ENCODE peak calls at places on chromosomes 2 and 18, in ten cellular contexts. G, C, O, Y, T, A, U, R, W and J are unnamed samples.

GRCh38 chr2:127740665-127741287 is 39.5 kb downstream of the SFT2D3 start:
- DNase-seq in A (no peak), G (no peak), W (no peak), R (no peak), U (no peak), C (no peak), O (peak; percentile 10), Y (no peak), T (no peak), J (no peak)

GRCh38 chr2:78237704-78238103 is 715.5 kb upstream of the LRRTM4 start:
- DNase-seq in C (no peak), G (no peak), A (no peak), W (no peak), O (no peak), U (no peak), T (no peak), R (no peak), Y (no peak), J (no peak)

GRCh38 chr2:233867993-233868532 is at the start of gene MSL3B:
- DNase-seq in Y (peak; percentile 78), T (peak; percentile 81), A (peak; percentile 81), C (peak; percentile 61), G (peak; percentile 28), W (no peak), O (no peak), R (peak; percentile 31), U (peak; percentile 42), J (no peak)

GRCh38 chr2:90207454-90208058 is 1516.1 kb downstream of the RPIA start:
- DNase-seq in C (no peak), O (peak; percentile 86), W (no peak), T (no peak), A (no peak), G (no peak), Y (no peak), R (no peak), U (no peak), J (no peak)

GRCh38 chr2:24787532-24787931 is 5.7 kb downstream of the PTRHD1 start:
- DNase-seq in G (no peak), R (no peak), A (no peak), Y (no peak), O (no peak), C (no peak), W (no peak), T (no peak), U (no peak), J (no peak)

GRCh38 chr18:28588884-28589549 is 412.1 kb upstream of the CDH2 start:
- DNase-seq in C (no peak), Y (no peak), U (no peak), G (no peak), W (no peak), T (no peak), R (no peak), A (no peak), O (no peak), J (no peak)

GRCh38 chr2:179553382-179553781 is 288.8 kb upstream of the SESTD1 start:
- DNase-seq in T (no peak), W (no peak), U (no peak), A (no peak), O (no peak), G (no peak), R (no peak), Y (no peak), C (no peak), J (no peak)

GRCh38 chr2:64141711-64142405 is 2.4 kb downstream of the PELI1 start:
- DNase-seq in O (peak; percentile 64), A (no peak), G (no peak), U (no peak), T (peak; percentile 7), Y (no peak), W (no peak), R (no peak), C (no peak), J (no peak)

GRCh38 chr2:75954761-75955160 is 244.0 kb upstream of the GCFC2 start:
- DNase-seq in C (no peak), U (no peak), T (no peak), G (no peak), W (no peak), O (no peak), A (no peak), Y (no peak), R (no peak), J (no peak)

GRCh38 chr2:193743089-193743488 is 1548.4 kb upstream of the TMEFF2 start:
- DNase-seq in O (no peak), U (no peak), Y (no peak), A (no peak), R (no peak), C (no peak), T (no peak), W (no peak), G (no peak), J (no peak)

GRCh38 chr2:156576005-156576404 is 139.8 kb downstream of the GPD2 start:
- DNase-seq in U (no peak), W (no peak), A (no peak), C (no peak), T (no peak), G (no peak), R (no peak), Y (no peak), O (no peak), J (no peak)

GRCh38 chr2:109295070-109295780 is 166.2 kb downstream of the SH3RF3 start:
- DNase-seq in G (no peak), Y (no peak), A (no peak), O (no peak), W (no peak), U (no peak), T (no peak), C (no peak), R (no peak), J (no peak)

GRCh38 chr2:163778045-163778753 is 42.4 kb upstream of the FIGN start:
- DNase-seq in C (no peak), A (no peak), R (no peak), T (no peak), U (no peak), Y (peak; percentile 8), W (no peak), G (no peak), O (no peak), J (no peak)

GRCh38 chr2:101036562-101036961 is 34.5 kb downstream of the RPL31 start:
- DNase-seq in W (no peak), O (peak; percentile 14), G (no peak), U (no peak), C (no peak), R (no peak), A (no peak), T (no peak), Y (no peak), J (no peak)

DNA sequence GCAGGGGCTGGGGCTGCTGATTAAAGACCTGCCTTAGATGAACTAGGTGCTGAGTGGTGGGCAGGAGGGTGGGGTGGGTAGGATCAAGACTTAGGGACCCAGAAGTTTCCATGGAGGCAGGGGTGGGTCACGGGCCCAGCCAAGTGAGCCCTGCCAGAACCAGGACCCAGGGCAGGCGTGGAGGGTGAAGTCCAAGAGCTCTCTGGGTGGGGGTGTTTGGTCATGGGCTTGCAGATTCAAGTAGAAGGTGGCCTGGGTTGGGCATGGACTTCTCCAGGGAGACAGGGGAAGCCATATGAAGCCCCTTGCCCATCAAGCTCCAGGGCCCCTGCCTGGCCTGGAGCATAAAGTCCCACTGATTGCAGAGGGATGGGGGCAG is 168.8 kb downstream of the SMAD7 start:
- DNase-seq in T (no peak), G (no peak), W (no peak), R (no peak), O (no peak), Y (peak; percentile 31), U (no peak), A (no peak), C (no peak), J (no peak)
- H3K27ac ChIP-seq in T (no peak overlapping the region), G (peak overlapping the region; percentile 42), W (peak overlapping the region; percentile 79), R (peak overlapping the region; percentile 80), O (no peak overlapping the region), Y (peak overlapping the region; percentile 99), U (no peak overlapping the region), A (peak overlapping the region; percentile 98), C (no peak overlapping the region), J (peak overlapping the region; percentile 69)

GRCh38 chr2:203574824-203575223 is 39.7 kb upstream of the RAPH1 start:
- DNase-seq in Y (no peak), W (no peak), U (no peak), T (no peak), R (no peak), A (no peak), C (no peak), O (no peak), G (no peak), J (no peak)

GRCh38 chr2:203579131-203579643 is 44.1 kb upstream of the RAPH1 start:
- DNase-seq in A (peak; percentile 69), U (no peak), R (no peak), T (no peak), O (no peak), C (peak; percentile 33), Y (peak; percentile 83), G (no peak), W (no peak), J (no peak)

GRCh38 chr2:203579730-203580129 is 44.6 kb upstream of the RAPH1 start:
- DNase-seq in A (peak; percentile 53), G (no peak), U (no peak), C (no peak), Y (no peak), W (no peak), T (no peak), R (no peak), O (no peak), J (no peak)

GRCh38 chr2:203580846-203581245 is 45.7 kb upstream of the RAPH1 start:
- DNase-seq in W (no peak), U (no peak), C (no peak), A (no peak), O (no peak), T (no peak), R (no peak), Y (no peak), G (no peak), J (no peak)

GRCh38 chr2:203578511-203579130 is 43.5 kb upstream of the RAPH1 start:
- DNase-seq in G (no peak), W (no peak), A (no peak), C (no peak), U (no peak), Y (no peak), T (no peak), O (no peak), R (no peak), J (no peak)
- H3K27ac ChIP-seq in G (no peak overlapping the region), W (no peak overlapping the region), A (no peak overlapping the region), C (no peak overlapping the region), U (no peak overlapping the region), Y (peak overlapping the region; percentile 65), T (no peak overlapping the region), O (no peak overlapping the region), R (no peak overlapping the region), J (no peak overlapping the region)

DNA sequence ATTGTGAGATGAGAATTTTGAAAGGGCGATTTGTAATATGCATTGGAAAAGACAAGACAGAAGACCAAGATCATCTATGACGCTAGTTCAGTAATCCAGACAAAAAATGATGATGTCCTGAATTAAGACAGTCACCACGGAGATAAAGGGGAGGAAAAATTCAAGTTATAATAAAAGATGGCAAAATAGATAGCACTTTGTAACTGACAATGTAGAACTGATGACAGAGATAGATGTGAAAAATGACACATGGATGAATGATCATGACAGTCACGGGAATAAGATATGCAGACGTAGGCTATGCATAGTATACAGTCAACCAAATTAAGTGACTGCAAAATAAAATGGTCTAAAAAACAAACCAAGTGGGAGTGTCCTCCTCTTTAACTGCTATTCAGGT is 59.2 kb downstream of the SRBD1 start:
- DNase-seq in T (no peak), W (no peak), O (no peak), G (no peak), A (no peak), C (no peak), R (no peak), Y (no peak), U (no peak), J (no peak)
- H3K27ac ChIP-seq in T (no peak overlapping the region), W (no peak overlapping the region), O (no peak overlapping the region), G (no peak overlapping the region), A (no peak overlapping the region), C (no peak overlapping the region), R (no peak overlapping the region), Y (no peak overlapping the region), U (no peak overlapping the region), J (no peak overlapping the region)

GRCh38 chr2:138245309-138245708 is 256.3 kb upstream of the SPOPL start:
- DNase-seq in U (no peak), C (no peak), Y (no peak), G (no peak), O (no peak), T (no peak), W (no peak), R (no peak), A (no peak), J (no peak)
- H3K27ac ChIP-seq in U (no peak overlapping the region), C (no peak overlapping the region), Y (no peak overlapping the region), G (no peak overlapping the region), O (no peak overlapping the region), T (no peak overlapping the region), W (no peak overlapping the region), R (no peak overlapping the region), A (no peak overlapping the region), J (no peak overlapping the region)